ENCODE peak calls at places on chromosomes 11 and 22, in seven cellular contexts. F is cardiac fibroblast, Q is SK-N-DZ, Y is T-cell, S is H7, W is neural crest cell, B is K562. X is an unnamed sample.

GRCh38 chr22:17847360-17848078 is 73.2 kb upstream of the BID start:
- DNase-seq in S (no peak), Y (no peak), F (no peak), B (peak; percentile 88), Q (peak; percentile 61), W (no peak), X (no peak)

GRCh38 chr22:39130892-39131855 is 21.3 kb downstream of the CBX7 start:
- DNase-seq in B (no peak), F (peak; percentile 19), Y (no peak), W (peak; percentile 45), Q (no peak), S (peak; percentile 63), X (peak; percentile 13)

GRCh38 chr11:121351089-121351488 is 58.5 kb downstream of the SC5D start:
- DNase-seq in F (no peak), Y (no peak), Q (no peak), W (no peak), B (no peak), S (no peak), X (no peak)

GRCh38 chr11:70281114-70281729 is 10.7 kb downstream of the PPFIA1 start:
- DNase-seq in S (no peak), Y (no peak), W (no peak), Q (no peak), F (peak; percentile 92), B (no peak), X (no peak)

GRCh38 chr11:75031771-75032549 is 43.2 kb downstream of the NEU3 start:
- DNase-seq in Q (peak; percentile 84), W (peak; percentile 86), B (peak; percentile 76), Y (peak; percentile 42), F (peak; percentile 86), S (peak; percentile 64), X (peak; percentile 43)

GRCh38 chr11:115919341-115920086 is 415.3 kb upstream of the CADM1 start:
- DNase-seq in F (peak; percentile 18), B (no peak), S (no peak), Q (no peak), Y (no peak), W (no peak), X (no peak)

GRCh38 chr11:47590026-47590861 is 3.8 kb downstream of the FAM180B start:
- DNase-seq in S (peak; percentile 73), W (no peak), Q (no peak), F (no peak), B (no peak), Y (no peak), X (no peak)

GRCh38 chr11:17531071-17531817 is 13.0 kb downstream of the USH1C start:
- DNase-seq in W (no peak), S (no peak), Y (no peak), B (no peak), F (no peak), Q (no peak), X (no peak)

GRCh38 chr22:38741166-38741565 is 14.6 kb downstream of the SUN2 start:
- DNase-seq in W (no peak), Q (no peak), Y (no peak), S (no peak), B (no peak), F (no peak), X (no peak)

GRCh38 chr22:36948273-36949055 is 35.0 kb downstream of the CSF2RB start:
- DNase-seq in Y (no peak), Q (no peak), F (peak; percentile 16), W (no peak), S (no peak), B (no peak), X (no peak)

GRCh38 chr11:94513091-94513490 is 830 bp downstream of the C11orf97 start:
- DNase-seq in S (no peak), Q (no peak), B (no peak), Y (no peak), W (no peak), F (no peak), X (no peak)

GRCh38 chr22:37193629-37194191 is 5.7 kb upstream of the C1QTNF6 start:
- DNase-seq in B (peak; percentile 20), W (no peak), S (peak; percentile 33), F (peak; percentile 79), Y (peak; percentile 26), Q (no peak), X (no peak)

GRCh38 chr22:40593460-40594273 is 42.9 kb downstream of the MRTFA start:
- DNase-seq in B (no peak), W (no peak), F (no peak), S (no peak), Q (peak; percentile 95), Y (no peak), X (no peak)

GRCh38 chr11:13054278-13054677 is 45.2 kb downstream of the RASSF10 start:
- DNase-seq in S (no peak), F (peak; percentile 2), W (no peak), Q (no peak), B (no peak), Y (no peak), X (no peak)

GRCh38 chr11:45000918-45001317 is 50.2 kb upstream of the TP53I11 start:
- DNase-seq in S (no peak), B (no peak), W (no peak), Q (no peak), F (no peak), Y (no peak), X (no peak)

GRCh38 chr11:108732395-108732794 is 67.5 kb downstream of the DDX10 start:
- DNase-seq in S (no peak), Y (no peak), W (no peak), F (no peak), B (no peak), Q (no peak), X (no peak)

GRCh38 chr11:63536669-63537292 is at the start of gene PLAAT4:
- DNase-seq in F (peak; percentile 54), Q (no peak), B (no peak), Y (peak; percentile 41), S (peak; percentile 36), W (no peak), X (peak; percentile 46)

GRCh38 chr11:86749861-86750401 is 50.4 kb upstream of the PRSS23 start:
- DNase-seq in B (no peak), F (no peak), W (no peak), S (no peak), Q (peak; percentile 23), Y (no peak), X (no peak)

GRCh38 chr11:78199015-78199652 is 10.4 kb downstream of the USP35 start:
- DNase-seq in W (no peak), Q (no peak), Y (no peak), F (no peak), B (no peak), S (peak; percentile 26), X (no peak)

GRCh38 chr11:113272927-113273615 is 41.3 kb upstream of the TTC12 start:
- DNase-seq in Q (no peak), B (no peak), S (no peak), F (no peak), Y (no peak), W (no peak), X (no peak)

GRCh38 chr11:1203505-1204271 is 19.2 kb upstream of the MUC5B start:
- DNase-seq in S (peak; percentile 66), B (peak; percentile 3), Y (no peak), W (no peak), F (no peak), Q (no peak), X (peak; percentile 17)

GRCh38 chr11:128095459-128096096 is 491.8 kb downstream of the ETS1 start:
- DNase-seq in Q (no peak), Y (no peak), B (no peak), F (peak; percentile 95), W (no peak), S (no peak), X (no peak)

GRCh38 chr11:122180435-122180834 is 64.4 kb upstream of the BLID start:
- DNase-seq in S (no peak), Q (no peak), Y (no peak), F (peak; percentile 100), W (no peak), B (no peak), X (no peak)

GRCh38 chr22:36075724-36076123 is 47.1 kb upstream of the RBFOX2 start:
- DNase-seq in Q (no peak), F (no peak), W (no peak), S (no peak), B (no peak), Y (no peak), X (no peak)

GRCh38 chr11:69155302-69156198 is at the start of gene SMIM38:
- DNase-seq in Y (no peak), F (no peak), S (no peak), W (no peak), B (peak; percentile 65), Q (no peak), X (peak; percentile 44)

GRCh38 chr11:111846063-111846462 is 25.3 kb downstream of the ALG9 start:
- DNase-seq in W (no peak), F (peak; percentile 60), Q (no peak), B (no peak), S (no peak), Y (no peak), X (no peak)

GRCh38 chr22:45284705-45285305 is at the start of gene UPK3A:
- DNase-seq in B (peak; percentile 24), Q (no peak), F (no peak), Y (peak; percentile 47), W (peak; percentile 49), S (peak; percentile 98), X (no peak)

GRCh38 chr11:17410606-17411379 is 22.3 kb upstream of the KCNJ11 start:
- DNase-seq in Q (no peak), S (no peak), W (no peak), B (no peak), Y (no peak), F (no peak), X (no peak)

GRCh38 chr11:70597006-70597555 is 198.8 kb downstream of the CTTN start:
- DNase-seq in S (no peak), Y (no peak), F (no peak), B (no peak), W (no peak), Q (no peak), X (no peak)

GRCh38 chr11:64877390-64878222 is 815 bp downstream of the EHD1 start:
- DNase-seq in W (no peak), Y (no peak), S (no peak), Q (no peak), F (peak; percentile 33), B (peak; percentile 53), X (no peak)

GRCh38 chr11:46381046-46381835 is at the start of gene MDK:
- DNase-seq in S (peak; percentile 99), W (peak; percentile 56), Q (no peak), Y (no peak), B (peak; percentile 92), F (no peak), X (no peak)

GRCh38 chr22:17706451-17706900 is 67.8 kb downstream of the BID start:
- DNase-seq in W (no peak), S (peak; percentile 59), Y (no peak), Q (no peak), F (peak; percentile 95), B (no peak), X (peak; percentile 19)

GRCh38 chr11:73454987-73455386 is 78.8 kb downstream of the RELT start:
- DNase-seq in W (no peak), S (no peak), B (no peak), Q (no peak), F (no peak), Y (no peak), X (no peak)

GRCh38 chr11:30706276-30706675 is 120.1 kb upstream of the MPPED2 start:
- DNase-seq in W (no peak), S (no peak), B (no peak), Q (no peak), Y (no peak), F (no peak), X (no peak)

GRCh38 chr11:3165152-3165705 is at the start of gene OSBPL5:
- DNase-seq in Q (no peak), W (peak; percentile 59), F (peak; percentile 53), Y (peak; percentile 34), S (peak; percentile 91), B (peak; percentile 89), X (no peak)

GRCh38 chr22:28594784-28595324 is 84.8 kb downstream of the TTC28 start:
- DNase-seq in Y (no peak), S (peak; percentile 46), F (peak; percentile 82), W (no peak), B (peak; percentile 14), Q (peak; percentile 81), X (no peak)

GRCh38 chr22:25148149-25148691 is 51.4 kb upstream of the CRYBB3 start:
- DNase-seq in Q (no peak), W (no peak), S (peak; percentile 60), Y (no peak), B (no peak), F (no peak), X (no peak)

GRCh38 chr22:47165338-47165931 is 403.0 kb downstream of the TBC1D22A start:
- DNase-seq in Y (no peak), F (no peak), W (no peak), S (no peak), Q (no peak), B (no peak), X (no peak)

X was measured in GM12892.